ENCODE peak calls at places on chromosomes 12 and 14, in four cellular contexts. W is lower lobe of right lung, E is testis, L is SK-N-SH. V is an unnamed sample.

GRCh38 chr14:63249112-63249511 is 44.9 kb downstream of the RHOJ start:
- DNase-seq in W (no peak), L (no peak), E (peak; percentile 17), V (no peak)

GRCh38 chr12:24255920-24256635 is 306.6 kb upstream of the SOX5 start:
- DNase-seq in E (no peak), W (no peak), L (no peak), V (no peak)

GRCh38 chr14:64702493-64703392 is 1.5 kb upstream of the PLEKHG3 start:
- DNase-seq in W (peak; percentile 80), E (no peak), L (no peak), V (peak; percentile 19)

GRCh38 chr12:115213538-115213961 is 529.6 kb upstream of the TBX3 start:
- DNase-seq in L (peak; percentile 61), E (peak; percentile 18), W (no peak), V (no peak)

GRCh38 chr14:22997676-22998323 is 12.1 kb downstream of the C14orf93 start:
- DNase-seq in W (no peak), L (peak; percentile 9), E (peak; percentile 46), V (no peak)

GRCh38 chr14:78758333-78758732 is 588.2 kb downstream of the NRXN3 start:
- DNase-seq in E (peak; percentile 27), L (peak; percentile 37), W (no peak), V (no peak)

GRCh38 chr14:67566908-67567307 is 33.2 kb downstream of the PIGH start:
- DNase-seq in L (no peak), W (no peak), E (no peak), V (no peak)

GRCh38 chr12:14601692-14602091 is 34.0 kb upstream of the PLBD1 start:
- DNase-seq in W (no peak), L (no peak), E (no peak), V (no peak)

GRCh38 chr12:226401-226800 is 12.4 kb upstream of the SLC6A12 start:
- DNase-seq in L (no peak), E (no peak), W (no peak), V (no peak)

GRCh38 chr14:77579760-77580159 is 36.7 kb downstream of the SPTLC2 start:
- DNase-seq in L (no peak), W (no peak), E (no peak), V (no peak)

GRCh38 chr14:56569174-56569573 is 10.4 kb upstream of the TMEM260 start:
- DNase-seq in E (no peak), L (no peak), W (no peak), V (no peak)

GRCh38 chr12:116420476-116420875 is 138.7 kb upstream of the MAP1LC3B2 start:
- DNase-seq in E (no peak), L (no peak), W (no peak), V (no peak)

GRCh38 chr12:52186135-52186840 is 5.5 kb downstream of the KRT80 start:
- DNase-seq in E (no peak), L (no peak), W (no peak), V (no peak)

GRCh38 chr12:116506697-116507064 is 52.5 kb upstream of the MAP1LC3B2 start:
- DNase-seq in L (no peak), W (no peak), E (no peak), V (no peak)

GRCh38 chr12:83414981-83415380 is 728.3 kb downstream of the TMTC2 start:
- DNase-seq in E (no peak), W (no peak), L (no peak), V (no peak)
- H3K4me1 ChIP-seq in E (no peaks in the 10 kb centered on the region), W (no peaks in the 10 kb centered on the region), L (no peaks in the 10 kb centered on the region), V (no peaks in the 10 kb centered on the region)

GRCh38 chr14:47278233-47278842 is 397.1 kb downstream of the MDGA2 start:
- DNase-seq in W (no peak), E (peak; percentile 80), L (peak; percentile 20), V (no peak)
- TF ChIP-seq CTCF in W (peak; percentile 60), E (peak; percentile 49), L (peak; percentile 64), V (peak; percentile 35)

GRCh38 chr12:45988259-45988658 is 2.1 kb downstream of the SCAF11 start:
- DNase-seq in W (no peak), E (no peak), L (no peak), V (no peak)
- H3K4me3 ChIP-seq in W (peak overlapping the region; percentile 86), E (no peak overlapping the region), L (peak overlapping the region; percentile 91), V (no peak overlapping the region)

GRCh38 chr14:104652386-104652785 is 37.0 kb upstream of the INF2 start:
- DNase-seq in W (no peak), E (no peak), L (no peak), V (no peak)

GRCh38 chr14:104650981-104651875 is 38.2 kb upstream of the INF2 start:
- DNase-seq in W (no peak), E (no peak), L (no peak), V (no peak)

GRCh38 chr14:104651876-104652260 is 37.5 kb upstream of the INF2 start:
- DNase-seq in E (no peak), L (no peak), W (no peak), V (no peak)

GRCh38 chr14:104647467-104648063 is 41.9 kb upstream of the INF2 start:
- DNase-seq in E (no peak), L (no peak), W (no peak), V (peak; percentile 16)

GRCh38 chr14:104650057-104650980 is 39.1 kb upstream of the INF2 start:
- DNase-seq in E (peak; percentile 82), L (peak; percentile 98), W (peak; percentile 69), V (peak; percentile 83)
- H3K4me1 ChIP-seq in E (no peaks in the 10 kb centered on the region), L (no peaks in the 10 kb centered on the region), W (peaks cover 7% of the 10 kb centered on the region), V (peaks cover 8% of the 10 kb centered on the region)

GRCh38 chr12:53867216-53868012 is 71.2 kb upstream of the HOXC13 start:
- DNase-seq in L (no peak), W (no peak), E (no peak), V (no peak)

GRCh38 chr12:53868516-53868986 is 70.1 kb upstream of the HOXC13 start:
- DNase-seq in E (no peak), L (no peak), W (no peak), V (no peak)

GRCh38 chr12:53872367-53872766 is 66.3 kb upstream of the HOXC13 start:
- DNase-seq in L (no peak), W (no peak), E (no peak), V (no peak)

GRCh38 chr12:53869500-53869899 is 69.1 kb upstream of the HOXC13 start:
- DNase-seq in W (no peak), L (no peak), E (no peak), V (no peak)

DNA sequence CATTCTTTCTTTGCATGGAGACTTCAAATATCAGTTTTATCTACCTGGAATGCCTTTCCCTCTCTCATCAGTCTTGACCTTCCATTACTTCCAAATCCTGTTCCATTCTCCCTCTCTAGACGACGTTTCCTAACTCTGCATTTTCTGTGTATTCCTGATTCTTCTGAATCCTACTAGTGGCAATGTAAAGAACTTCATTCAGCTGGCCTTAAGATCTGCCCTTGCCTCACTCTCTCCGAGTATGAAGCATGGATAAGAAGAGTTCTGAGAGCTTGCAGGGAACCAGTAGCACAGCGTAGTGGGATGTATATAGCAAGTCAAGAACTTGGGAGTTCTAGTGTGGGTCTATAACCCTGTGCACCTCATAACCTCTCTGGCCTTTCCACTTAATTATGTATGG is 68.5 kb upstream of the HOXC13 start:
- DNase-seq in W (no peak), E (no peak), L (no peak), V (no peak)
- TF ChIP-seq CTCF in W (no peak), E (no peak), L (no peak), V (no peak)

GRCh38 chr12:68536885-68537284 is 73.8 kb upstream of the RAP1B start:
- DNase-seq in E (no peak), L (no peak), W (no peak), V (no peak)

GRCh38 chr12:68537571-68537970 is 73.1 kb upstream of the RAP1B start:
- DNase-seq in L (no peak), E (no peak), W (no peak), V (no peak)

GRCh38 chr12:68538722-68539614 is 71.7 kb upstream of the RAP1B start:
- DNase-seq in E (peak; percentile 75), L (no peak), W (peak; percentile 66), V (peak; percentile 55)

GRCh38 chr12:68534108-68534507 is 76.6 kb upstream of the RAP1B start:
- DNase-seq in W (no peak), L (no peak), E (no peak), V (no peak)

DNA sequence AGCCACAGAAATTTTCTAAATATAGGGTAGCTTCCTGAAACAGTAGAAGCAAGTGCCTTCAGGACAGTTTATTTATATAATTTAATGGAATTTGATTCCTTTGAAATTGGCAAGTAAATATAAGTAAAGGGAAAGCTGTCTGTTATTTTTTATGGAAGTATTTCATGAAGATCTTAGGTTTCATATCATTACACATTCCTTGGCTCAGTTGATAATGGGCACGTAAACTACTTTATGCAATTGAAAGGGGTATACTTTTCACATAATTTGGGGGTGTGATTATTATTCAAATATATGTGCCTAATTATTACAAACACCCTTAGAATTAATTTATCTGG is 71.1 kb upstream of the RAP1B start:
- DNase-seq in W (no peak), E (no peak), L (no peak), V (no peak)
- H3K4me3 ChIP-seq in W (peak overlapping the region; percentile 28), E (no peak overlapping the region), L (no peak overlapping the region), V (peak overlapping the region; percentile 36)